ENCODE peak calls at places on chromosomes 1 and 21, in eight cellular contexts. A is NCI-H1105; X is colonic mucosa; L is stimulated activated CD4-positive, alpha-beta T cell treated with anti-CD3 and anti-CD28 coated beads, Interleukin-2, amount 100 ng/mL, for 48 hours; K is heart left ventricle; E is iris pigment epithelial cell; T is activated T-cell treated with anti-CD3 and anti-CD28 coated beads, Interleukin-2, amount 50 U/mL, for 72 hours; G is hepatocyte. F is an unnamed sample.

GRCh38 chr1:20479840-20480239 is 6.2 kb downstream of the CAMK2N1 start:
- DNase-seq in A (no peak), X (no peak), L (no peak), K (no peak), E (no peak), T (no peak), G (no peak), F (no peak)

GRCh38 chr1:204191481-204191880 is 4.8 kb downstream of the KISS1 start:
- DNase-seq in A (peak), X (no peak), L (no peak), K (no peak), E (no peak), T (no peak), G (no peak), F (no peak)

GRCh38 chr1:175124842-175125241 is 57.2 kb downstream of the TNN start:
- DNase-seq in A (no peak), X (no peak), L (no peak), K (no peak), E (no peak), T (no peak), G (no peak), F (no peak)

GRCh38 chr21:44425895-44426662 is 29.2 kb upstream of the LRRC3 start:
- DNase-seq in A (no peak), X (no peak), L (no peak), K (no peak), E (no peak), T (no peak), G (no peak), F (no peak)

GRCh38 chr1:116318897-116319296 is 54.1 kb upstream of the ATP1A1 start:
- DNase-seq in A (no peak), X (no peak), L (no peak), K (peak), E (no peak), T (no peak), G (peak), F (no peak)

GRCh38 chr1:67586596-67586995 is 98.4 kb upstream of the GADD45A start:
- DNase-seq in A (no peak), X (no peak), L (no peak), K (no peak), E (peak), T (no peak), G (no peak), F (peak)

GRCh38 chr1:111596499-111596898 is 23.1 kb upstream of the RAP1A start:
- DNase-seq in A (no peak), X (no peak), L (no peak), K (no peak), E (no peak), T (peak), G (no peak), F (no peak)

GRCh38 chr1:24490101-24490781 is 12.4 kb upstream of the RCAN3 start:
- DNase-seq in A (no peak), X (no peak), L (no peak), K (no peak), E (no peak), T (no peak), G (no peak), F (no peak)

GRCh38 chr1:198848649-198849048 is 209.8 kb downstream of the PTPRC start:
- DNase-seq in A (no peak), X (no peak), L (no peak), K (no peak), E (peak), T (no peak), G (no peak), F (no peak)

GRCh38 chr1:29271724-29272123 is 35.4 kb downstream of the PTPRU start:
- DNase-seq in A (no peak), X (peak), L (no peak), K (peak), E (peak), T (no peak), G (peak), F (no peak)

GRCh38 chr1:204819495-204819894 is 51.2 kb upstream of the NFASC start:
- DNase-seq in A (no peak), X (no peak), L (no peak), K (no peak), E (no peak), T (no peak), G (no peak), F (no peak)

GRCh38 chr21:35559881-35560280 is 500.4 kb downstream of the SETD4 start:
- DNase-seq in A (no peak), X (no peak), L (no peak), K (no peak), E (peak), T (no peak), G (no peak), F (peak)

GRCh38 chr1:109478806-109479205 is 4.9 kb upstream of the ATXN7L2 start:
- DNase-seq in A (no peak), X (peak), L (no peak), K (no peak), E (no peak), T (peak), G (peak), F (no peak)

F was measured in HCEC 1CT.